ENCODE peak calls at places on chromosomes 4 and X, in six cellular contexts. K is stimulated activated CD4-positive, alpha-beta T cell treated with anti-CD3 and anti-CD28 coated beads, Interleukin-4, amount 100 ng/mL, for 4 hours; P is activated CD4-positive, alpha-beta T cell treated with anti-CD3 and anti-CD28 coated beads, Interleukin-2, amount 50 U/mL, for 1 hour; A is renal cortical epithelial cell; B is IMR-90; L is activated T-helper 1 cell treated with anti-CD3 and anti-CD28 coated beads, Interleukin-12 subunit alpha, Interleukin-12 subunit beta, Interleukin-2, Interleukin-4 antibody, amounts not matched to agents 30 ng/mL and 10 ng/mL and 1 ng/mL, durations not matched to agents 14 hours and 24 hours and 36 hours. C is an unnamed sample.

GRCh38 chr4:90904018-90904417 is 776.8 kb downstream of the CCSER1 start:
- DNase-seq in P (no peak), K (no peak), A (peak; percentile 27), B (no peak), L (no peak), C (no peak)

GRCh38 chrX:71067727-71068051 is 445 bp downstream of the SNX12 start:
- DNase-seq in P (peak; percentile 0), A (peak; percentile 0), B (no peak), K (no peak), L (no peak), C (no peak)

GRCh38 chr4:11565899-11566298 is 137.2 kb upstream of the HS3ST1 start:
- DNase-seq in A (no peak), B (no peak), K (peak; percentile 12), P (no peak), L (no peak), C (no peak)

GRCh38 chr4:169249214-169249973 is 21.4 kb downstream of the SH3RF1 start:
- DNase-seq in L (no peak), K (no peak), A (peak; percentile 91), B (peak; percentile 87), P (no peak), C (peak; percentile 78)

GRCh38 chr4:41933997-41934812 is 1.0 kb upstream of the TMEM33 start:
- DNase-seq in K (no peak), P (no peak), B (no peak), L (no peak), A (no peak), C (no peak)

GRCh38 chr4:128444544-128445302 is 157.1 kb upstream of the PGRMC2 start:
- DNase-seq in K (no peak), L (no peak), A (no peak), P (no peak), B (peak; percentile 31), C (no peak)

GRCh38 chr4:101593666-101594065 is 196.9 kb upstream of the BANK1 start:
- DNase-seq in A (no peak), L (no peak), P (no peak), K (no peak), B (peak; percentile 0), C (no peak)

GRCh38 chr4:176778491-176778890 is 14.2 kb downstream of the VEGFC start:
- DNase-seq in P (no peak), A (peak; percentile 62), L (no peak), B (peak; percentile 83), K (no peak), C (peak; percentile 78)

GRCh38 chr4:39526810-39527295 is 386 bp downstream of the UGDH start:
- DNase-seq in A (no peak), K (peak; percentile 8), L (no peak), B (no peak), P (peak; percentile 1), C (peak; percentile 9)

GRCh38 chr4:13558881-13559280 is 14.6 kb upstream of the NKX3-2 start:
- DNase-seq in K (no peak), L (no peak), A (no peak), B (no peak), P (no peak), C (no peak)

GRCh38 chr4:98150092-98150761 is 7.0 kb upstream of the STPG2 start:
- DNase-seq in P (no peak), B (peak; percentile 16), K (no peak), L (no peak), A (no peak), C (no peak)

GRCh38 chrX:71256051-71256450 is 2.1 kb upstream of the ZMYM3 start:
- DNase-seq in B (peak; percentile 28), L (no peak), K (no peak), A (no peak), P (no peak), C (peak; percentile 6)

GRCh38 chrX:115689931-115690330 is 129.0 kb downstream of the PLS3 start:
- DNase-seq in P (no peak), K (no peak), L (no peak), A (no peak), B (peak; percentile 9), C (peak; percentile 55)

GRCh38 chr4:167779280-167779679 is 313.1 kb upstream of the ANXA10 start:
- DNase-seq in P (no peak), K (no peak), B (no peak), A (no peak), L (no peak), C (no peak)